ENCODE peak calls at places on chromosomes 2 and 18, in four cellular contexts. C, R, V and Q are unnamed samples.

GRCh38 chr2:106095478-106096392 is 98.4 kb downstream of the UXS1 start:
- DNase-seq in R (no peak), C (no peak), V (no peak), Q (no peak)

GRCh38 chr2:19373352-19373751 is 14.9 kb upstream of the OSR1 start:
- DNase-seq in V (no peak), R (no peak), C (no peak), Q (no peak)

GRCh38 chr2:27448381-27448780 is 6.2 kb downstream of the KRTCAP3 start:
- DNase-seq in C (no peak), R (no peak), V (no peak), Q (no peak)

GRCh38 chr2:171248205-171248662 is 87.5 kb upstream of the TLK1 start:
- DNase-seq in C (peak; percentile 42), V (no peak), R (no peak), Q (no peak)

GRCh38 chr2:219527076-219527394 is 12.8 kb downstream of the ASIC4 start:
- DNase-seq in C (no peak), V (no peak), R (no peak), Q (no peak)

GRCh38 chr2:102258386-102259074 is 52.8 kb upstream of the IL1RL1 start:
- DNase-seq in C (no peak), R (no peak), V (no peak), Q (peak; percentile 78)

GRCh38 chr2:66189598-66189997 is 245.3 kb upstream of the MEIS1 start:
- DNase-seq in C (no peak), R (no peak), V (no peak), Q (no peak)

GRCh38 chr2:76256689-76257088 is 546.0 kb upstream of the GCFC2 start:
- DNase-seq in C (no peak), V (no peak), R (no peak), Q (no peak)

GRCh38 chr2:142180820-142181533 is 50.2 kb upstream of the LRP1B start:
- DNase-seq in V (no peak), R (peak; percentile 43), C (no peak), Q (peak; percentile 58)

GRCh38 chr18:30405038-30405437 is 637.5 kb downstream of the DSC3 start:
- DNase-seq in V (no peak), R (no peak), C (no peak), Q (no peak)

GRCh38 chr2:238136820-238137537 is 1.5 kb upstream of the KLHL30 start:
- DNase-seq in R (peak; percentile 41), C (no peak), V (no peak), Q (no peak)

GRCh38 chr2:129378186-129378585 is 601.3 kb upstream of the RAB6C start:
- DNase-seq in C (no peak), V (no peak), R (peak; percentile 32), Q (no peak)

GRCh38 chr2:163697846-163698637 is 37.8 kb downstream of the FIGN start:
- DNase-seq in C (no peak), R (no peak), V (no peak), Q (no peak)

DNA sequence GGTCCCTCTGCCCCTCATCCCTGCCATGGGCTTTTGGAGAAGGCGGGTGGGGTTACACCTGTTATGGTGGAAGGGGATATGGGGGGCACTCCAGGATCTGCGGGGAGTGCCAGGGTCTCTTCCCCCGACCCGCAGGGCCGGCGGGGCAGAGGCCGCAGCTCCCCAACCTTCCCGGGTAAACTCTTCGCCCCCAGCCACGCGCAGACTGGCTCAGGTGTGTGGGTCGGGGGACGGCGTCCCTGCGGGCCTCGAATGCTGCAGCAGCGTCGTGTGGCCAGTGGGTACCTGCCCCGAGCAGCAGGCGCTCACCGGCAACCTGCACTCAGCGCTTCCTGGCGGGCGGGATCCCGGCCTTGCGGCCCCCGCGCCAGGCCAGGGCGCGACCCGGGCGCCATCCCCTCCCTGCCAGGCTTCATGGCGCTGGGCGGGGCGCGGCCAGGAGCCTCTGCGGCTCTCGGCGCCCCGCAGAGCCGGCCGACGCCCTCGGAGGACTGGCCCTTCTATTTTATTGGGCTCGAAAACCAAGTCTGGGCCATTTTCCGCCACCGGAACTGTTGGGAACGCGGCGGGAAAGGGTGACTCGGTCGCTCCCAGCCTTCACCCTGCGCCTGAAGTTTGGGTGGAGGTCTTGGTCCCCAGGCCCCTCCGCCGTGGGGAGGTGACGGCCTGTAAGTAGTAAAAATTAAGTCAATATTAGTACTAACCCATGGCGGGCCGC is 4.5 kb downstream of the GBX2 start:
- DNase-seq in C (no peak), V (no peak), R (no peak), Q (no peak)
- H3K27me3 ChIP-seq in C (peaks cover 3% of the 10 kb centered on the region), V (peaks cover 25% of the 10 kb centered on the region), R (peaks cover 25% of the 10 kb centered on the region), Q (peaks cover 7% of the 10 kb centered on the region)

GRCh38 chr2:3314626-3315025 is 63.0 kb downstream of the EIPR1 start:
- DNase-seq in C (no peak), V (no peak), R (no peak), Q (no peak)
- TF ChIP-seq MYC in C (no peak), V (no peak), R (no peak), Q (no peak)

GRCh38 chr2:240335061-240335460 is 100.4 kb upstream of the GPC1 start:
- DNase-seq in V (no peak), C (no peak), R (no peak), Q (no peak)
- H3K27me3 ChIP-seq in V (peaks cover under 1% of the 10 kb centered on the region), C (peaks cover 1% of the 10 kb centered on the region), R (peaks cover 7% of the 10 kb centered on the region), Q (no peaks in the 10 kb centered on the region)

GRCh38 chr2:62570861-62571698 is 65.1 kb upstream of the TMEM17 start:
- DNase-seq in R (no peak), V (no peak), C (no peak), Q (peak; percentile 24)
- TF ChIP-seq MYC in R (no peak), V (no peak), C (no peak), Q (no peak)

DNA sequence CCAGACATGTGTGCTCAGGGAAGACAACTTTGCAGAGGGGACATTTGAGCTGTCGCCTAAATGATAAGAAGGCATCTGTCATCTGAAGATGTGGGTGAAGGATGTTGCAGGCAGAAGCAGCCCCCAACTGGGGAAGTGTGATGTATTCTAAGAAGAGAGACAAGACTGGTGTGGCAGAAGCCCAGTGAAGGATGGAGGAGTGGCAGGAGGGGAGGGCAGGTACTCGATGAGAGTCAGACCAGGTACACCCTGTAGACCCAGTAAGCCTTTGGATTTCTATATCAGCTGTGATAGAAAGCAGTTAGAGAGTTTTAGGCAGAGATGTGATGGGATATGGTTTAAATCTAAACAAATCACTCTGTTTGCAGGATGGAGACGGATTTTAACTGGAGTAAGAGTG is 19.2 kb downstream of the SLC14A2 start:
- DNase-seq in R (no peak), C (no peak), V (no peak), Q (no peak)
- H3K27me3 ChIP-seq in R (no peaks in the 10 kb centered on the region), C (peaks cover 2% of the 10 kb centered on the region), V (peaks cover 14% of the 10 kb centered on the region), Q (peaks cover 10% of the 10 kb centered on the region)